ENCODE peak calls at places on chromosomes 3 and 15, in nine cellular contexts. Z is activated T-cell treated with anti-CD3 and anti-CD28 coated beads for 24 hours; I is T-helper 1 cell; O is mammary epithelial cell; P is activated gamma-delta T cell treated with anti-CD3 and anti-CD28 coated beads, Interleukin-2, amount 50 U/mL, for 16 hours; L is SJSA1; S is GM23248; M is A549; H is SW480. N is an unnamed sample.

GRCh38 chr3:14898929-14899328 is 48.5 kb upstream of the NR2C2 start:
- DNase-seq in M (no peak), S (no peak), H (no peak), Z (no peak), I (no peak), P (no peak), L (no peak), O (no peak), N (no peak)

GRCh38 chr15:52727825-52728224 is 48.6 kb upstream of the ATOSA start:
- DNase-seq in M (no peak), P (no peak), H (no peak), L (no peak), Z (no peak), S (no peak), O (peak), I (no peak), N (no peak)

GRCh38 chr3:184003187-184003967 is 14.3 kb downstream of the ABCC5 start:
- DNase-seq in M (no peak), I (no peak), Z (no peak), L (no peak), P (no peak), H (no peak), S (peak), O (peak), N (no peak)

GRCh38 chr3:129658156-129658843 is 51.8 kb upstream of the PLXND1 start:
- DNase-seq in P (no peak), O (peak), I (no peak), M (no peak), L (no peak), Z (no peak), H (no peak), S (no peak), N (no peak)

GRCh38 chr3:42419565-42419964 is 9.2 kb upstream of the LYZL4 start:
- DNase-seq in S (no peak), H (no peak), O (no peak), I (no peak), P (no peak), M (no peak), Z (no peak), L (no peak), N (no peak)

GRCh38 chr3:101588626-101589025 is 14.6 kb downstream of the PCNP start:
- DNase-seq in M (no peak), I (no peak), Z (no peak), L (no peak), S (peak), H (no peak), P (no peak), O (no peak), N (no peak)

GRCh38 chr3:150515210-150515609 is 31.1 kb downstream of the SERP1 start:
- DNase-seq in H (no peak), M (no peak), Z (no peak), L (no peak), S (peak), I (no peak), O (peak), P (no peak), N (no peak)

GRCh38 chr15:36682091-36682490 is 102.7 kb downstream of the CDIN1 start:
- DNase-seq in P (no peak), L (no peak), M (no peak), O (no peak), H (no peak), S (peak), I (no peak), Z (no peak), N (no peak)

GRCh38 chr3:142210144-142210543 is 15.2 kb downstream of the GK5 start:
- DNase-seq in L (no peak), I (no peak), O (no peak), P (no peak), S (peak), H (no peak), Z (no peak), M (no peak), N (no peak)

GRCh38 chr3:89411211-89411610 is 303.8 kb downstream of the EPHA3 start:
- DNase-seq in H (no peak), O (no peak), I (no peak), P (no peak), S (no peak), L (no peak), Z (no peak), M (no peak), N (no peak)

N was measured in effector memory CD4-positive, alpha-beta T cell.